ENCODE peak calls at places on chromosomes 3 and 15, in six cellular contexts. X is H1, T is SK-N-SH, R is HepG2, F is GM12878, Q is GM12891. V is an unnamed sample.

GRCh38 chr3:149384911-149385321 is 7.5 kb upstream of the TM4SF1 start:
- DNase-seq in Q (no peak), X (no peak), R (peak; percentile 78), T (no peak), F (no peak), V (no peak)

GRCh38 chr3:177514341-177515193 is 317.3 kb upstream of the TBL1XR1 start:
- DNase-seq in R (no peak), Q (no peak), X (no peak), F (no peak), T (no peak), V (no peak)

GRCh38 chr3:114451561-114452018 is 157.8 kb downstream of the TIGIT start:
- DNase-seq in F (no peak), T (no peak), R (peak; percentile 3), Q (no peak), X (no peak), V (no peak)

GRCh38 chr3:146184616-146185015 is 23.6 kb upstream of the PLOD2 start:
- DNase-seq in R (no peak), X (no peak), F (no peak), Q (no peak), T (no peak), V (no peak)

GRCh38 chr3:133282239-133282638 is 117.6 kb upstream of the BFSP2 start:
- DNase-seq in F (no peak), T (no peak), Q (no peak), R (no peak), X (no peak), V (no peak)

GRCh38 chr3:114635878-114636277 is 342.1 kb downstream of the TIGIT start:
- DNase-seq in F (no peak), X (no peak), T (no peak), R (no peak), Q (no peak), V (no peak)

GRCh38 chr3:76065975-76066374 is 280.6 kb upstream of the ZNF717 start:
- DNase-seq in Q (no peak), F (no peak), T (no peak), X (no peak), R (no peak), V (no peak)

GRCh38 chr15:77599899-77600298 is 32.8 kb downstream of the LINGO1 start:
- DNase-seq in T (peak; percentile 68), F (no peak), Q (no peak), R (peak; percentile 20), X (no peak), V (no peak)

GRCh38 chr15:38084289-38084688 is 149.8 kb downstream of the TMCO5A start:
- DNase-seq in Q (no peak), X (no peak), F (peak; percentile 85), R (no peak), T (no peak), V (no peak)

GRCh38 chr3:15426579-15427118 is 695 bp downstream of the METTL6 start:
- DNase-seq in Q (no peak), X (no peak), T (no peak), R (no peak), F (no peak), V (no peak)

GRCh38 chr3:49277357-49277723 is 308 bp upstream of the C3orf62 start:
- DNase-seq in Q (no peak), T (no peak), R (no peak), F (no peak), X (no peak), V (no peak)

GRCh38 chr3:131494706-131495105 is 8.1 kb downstream of the MRPL3 start:
- DNase-seq in Q (no peak), R (no peak), T (no peak), X (no peak), F (no peak), V (no peak)

GRCh38 chr3:9387322-9387655 is 10.1 kb upstream of the SETD5 start:
- DNase-seq in T (no peak), F (no peak), X (no peak), Q (no peak), R (no peak), V (no peak)
- TF ChIP-seq POLR2AphosphoS5 in T (no peak), F (no peak), X (peak; percentile 21), Q (peak; percentile 45), R (no peak), V (peak; percentile 26)

GRCh38 chr3:116473602-116474001 is 28.3 kb upstream of the LSAMP start:
- DNase-seq in X (no peak), Q (no peak), F (no peak), R (no peak), T (no peak), V (no peak)
- TF ChIP-seq TAF1 in X (no peak), Q (no peak), F (no peak), R (no peak), T (no peak), V (no peak)

DNA sequence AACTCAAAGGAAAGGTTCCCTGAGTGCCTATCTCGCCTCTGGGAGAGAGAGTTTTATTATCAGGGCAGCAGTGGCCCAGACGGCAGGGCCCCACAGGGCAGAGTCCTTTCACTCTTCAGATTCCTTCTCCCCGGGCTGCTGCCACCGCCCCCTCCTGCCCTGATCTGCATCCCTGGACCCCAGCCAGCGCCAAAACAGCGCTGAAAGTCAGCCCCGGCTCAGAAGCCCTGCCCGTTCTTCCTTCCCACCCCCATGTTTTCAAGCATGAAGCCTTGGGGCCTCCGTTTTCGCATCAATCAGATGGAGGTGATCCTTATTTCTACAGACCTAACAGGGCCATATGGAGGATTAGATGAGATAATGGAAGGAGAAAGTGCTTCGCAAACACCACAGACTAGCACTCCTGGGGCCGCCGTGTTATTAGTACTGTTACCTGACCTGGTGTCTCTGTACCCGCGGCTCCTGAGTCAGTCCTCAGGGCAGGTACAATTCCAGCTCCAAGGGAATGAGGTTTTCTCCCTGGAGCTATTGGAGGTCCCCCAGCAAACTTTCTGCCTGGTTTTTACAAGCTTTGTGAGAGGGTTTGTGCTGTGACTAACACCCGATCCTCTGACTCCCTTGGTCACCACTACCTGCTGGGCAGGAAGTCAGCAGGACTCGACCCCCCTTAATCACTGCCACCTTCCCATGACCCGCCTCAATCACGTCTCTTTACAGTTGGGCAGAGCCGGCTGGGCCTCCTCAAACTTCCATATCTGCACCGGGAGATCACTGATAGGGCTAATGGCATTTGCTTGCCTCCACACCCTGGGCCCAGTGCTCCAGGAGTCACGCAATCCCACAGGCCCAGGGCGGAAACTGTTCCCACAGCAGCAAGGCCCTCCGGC is 39.5 kb upstream of the TSEN2 start:
- DNase-seq in R (peak; percentile 78), Q (no peak), X (no peak), F (no peak), T (peak; percentile 82), V (no peak)
- TF ChIP-seq POLR2AphosphoS5 in R (no peak), Q (no peak), X (no peak), F (no peak), T (no peak), V (no peak)

GRCh38 chr3:195690951-195691350 is 29.8 kb upstream of the MUC20 start:
- DNase-seq in T (no peak), X (no peak), F (no peak), R (no peak), Q (no peak), V (no peak)

GRCh38 chr3:195693428-195694216 is 27.2 kb upstream of the MUC20 start:
- DNase-seq in T (no peak), F (no peak), R (no peak), X (no peak), Q (no peak), V (no peak)

GRCh38 chr3:195692781-195693427 is 27.9 kb upstream of the MUC20 start:
- DNase-seq in R (no peak), X (no peak), F (no peak), Q (no peak), T (no peak), V (no peak)

GRCh38 chr3:195696632-195697278 is 24.0 kb upstream of the MUC20 start:
- DNase-seq in X (no peak), F (no peak), R (no peak), T (no peak), Q (no peak), V (no peak)

DNA sequence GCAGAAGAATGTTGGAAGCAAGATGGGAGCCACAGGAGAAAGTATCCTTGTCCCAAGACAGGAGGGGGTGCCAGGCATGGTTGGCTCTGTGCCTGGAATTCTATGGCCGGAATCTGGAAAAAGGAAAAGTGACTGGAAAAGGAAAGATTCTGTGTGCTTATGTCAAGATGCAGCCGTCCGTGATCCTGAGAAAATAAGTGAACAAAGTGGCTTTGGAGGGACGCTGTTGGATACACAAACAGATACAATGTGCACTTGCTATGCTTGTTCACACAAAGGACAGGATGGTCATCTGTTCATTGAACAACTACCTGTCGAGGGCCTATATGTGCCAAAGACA is 28.4 kb upstream of the MUC20 start:
- DNase-seq in X (no peak), T (no peak), F (no peak), R (no peak), Q (no peak), V (no peak)
- TF ChIP-seq TAF1 in X (no peak), T (no peak), F (no peak), R (no peak), Q (no peak), V (no peak)

GRCh38 chr15:83554558-83554957 is 99.4 kb upstream of the ADAMTSL3 start:
- DNase-seq in F (no peak), T (no peak), X (no peak), Q (no peak), R (no peak), V (no peak)
- TF ChIP-seq POLR2AphosphoS5 in F (no peak), T (no peak), X (no peak), Q (no peak), R (no peak), V (no peak)

GRCh38 chr3:153311531-153311930 is 149.5 kb downstream of the RAP2B start:
- DNase-seq in Q (no peak), T (no peak), R (no peak), F (no peak), X (no peak), V (no peak)

GRCh38 chr3:153320585-153321128 is 158.6 kb downstream of the RAP2B start:
- DNase-seq in F (no peak), Q (no peak), X (no peak), T (no peak), R (no peak), V (no peak)

GRCh38 chr3:153313307-153313945 is 151.4 kb downstream of the RAP2B start:
- DNase-seq in X (no peak), R (no peak), T (peak; percentile 12), Q (no peak), F (no peak), V (no peak)

GRCh38 chr3:153319691-153320552 is 157.9 kb downstream of the RAP2B start:
- DNase-seq in X (no peak), F (no peak), Q (no peak), R (no peak), T (no peak), V (no peak)

DNA sequence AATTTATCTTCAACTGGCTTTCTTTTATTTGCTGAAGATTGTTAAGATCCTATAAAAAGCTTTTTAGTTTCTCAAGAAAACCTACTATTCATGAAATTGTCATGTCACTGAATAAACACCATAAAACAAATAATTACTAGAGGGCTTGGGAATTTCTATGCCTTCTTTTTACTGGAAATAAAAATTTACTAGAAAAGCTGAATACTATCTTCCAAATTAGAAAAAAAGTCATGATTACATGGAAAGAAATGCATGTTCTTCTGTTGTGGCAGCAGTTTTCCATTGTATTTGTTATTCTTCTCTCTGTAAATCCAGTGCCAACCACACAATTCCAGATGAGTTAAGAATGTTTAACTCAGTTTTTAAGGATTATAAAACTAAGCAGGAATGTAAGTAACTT is 153.8 kb downstream of the RAP2B start:
- DNase-seq in T (no peak), R (no peak), X (no peak), Q (no peak), F (no peak), V (no peak)
- TF ChIP-seq TAF1 in T (no peak), R (no peak), X (no peak), Q (no peak), F (no peak), V (no peak)